ENCODE peak calls at places on chromosomes 4 and X, in seven cellular contexts. S, W, M, V, I, L and Z are unnamed samples.
A peak's percentile ranks its signal among the peaks of the same experiment; 100 is the strongest.

GRCh38 chr4:8599657-8600056 is 7.1 kb downstream of the CPZ start:
- DNase-seq in I (no peak), S (no peak), L (peak; percentile 17), M (no peak), W (peak; percentile 17), V (peak; percentile 82), Z (no peak)

GRCh38 chr4:184988611-184989010 is 29.7 kb upstream of the HELT start:
- DNase-seq in V (no peak), M (no peak), W (no peak), I (no peak), L (no peak), S (no peak), Z (no peak)

GRCh38 chrX:132710756-132711155 is 221.9 kb upstream of the MBNL3 start:
- DNase-seq in L (no peak), S (no peak), I (no peak), M (no peak), W (no peak), V (no peak), Z (no peak)

GRCh38 chr4:56958111-56958517 is 19.3 kb downstream of the NOA1 start:
- DNase-seq in V (peak; percentile 100), S (no peak), I (no peak), M (peak; percentile 66), L (peak; percentile 90), W (peak; percentile 13), Z (peak; percentile 86)

GRCh38 chr4:8725845-8726244 is 133.3 kb downstream of the CPZ start:
- DNase-seq in S (no peak), I (no peak), L (no peak), W (no peak), M (no peak), V (no peak), Z (no peak)

GRCh38 chr4:134308910-134309309 is 107.3 kb upstream of the PABPC4L start:
- DNase-seq in M (no peak), V (no peak), I (no peak), S (no peak), L (no peak), W (no peak), Z (no peak)

GRCh38 chr4:158128540-158128939 is 44.3 kb downstream of the GASK1B start:
- DNase-seq in L (no peak), S (no peak), V (no peak), I (no peak), W (no peak), M (no peak), Z (no peak)

GRCh38 chr4:25749150-25749794 is 93.6 kb downstream of the SLC34A2 start:
- DNase-seq in I (no peak), S (no peak), M (no peak), W (no peak), L (no peak), V (no peak), Z (no peak)

GRCh38 chr4:77994194-77994721 is 62.9 kb upstream of the FRAS1 start:
- DNase-seq in S (peak; percentile 62), V (peak; percentile 56), W (peak; percentile 57), I (peak; percentile 57), L (peak; percentile 39), M (no peak), Z (no peak)

GRCh38 chr4:7781361-7781760 is 158.3 kb downstream of the AFAP1 start:
- DNase-seq in S (peak; percentile 37), I (peak; percentile 64), W (no peak), V (peak; percentile 71), L (peak; percentile 20), M (no peak), Z (no peak)

GRCh38 chr4:139300431-139301142 is 718 bp upstream of the NAA15 start:
- DNase-seq in M (peak; percentile 55), I (peak; percentile 37), V (peak; percentile 72), S (no peak), L (peak; percentile 40), W (peak; percentile 25), Z (peak; percentile 52)

GRCh38 chr4:186719925-186720694 is 3.5 kb downstream of the FAT1 start:
- DNase-seq in S (peak; percentile 48), M (peak; percentile 38), L (no peak), W (peak; percentile 81), V (no peak), I (peak; percentile 33), Z (no peak)

GRCh38 chrX:50579955-50580354 is 109.3 kb upstream of the DGKK start:
- DNase-seq in W (peak; percentile 66), S (peak; percentile 39), L (peak; percentile 11), M (peak; percentile 60), I (peak; percentile 24), V (peak; percentile 57), Z (peak; percentile 77)

GRCh38 chrX:100695991-100696390 is 35.9 kb downstream of the SYTL4 start:
- DNase-seq in M (peak; percentile 39), V (peak; percentile 43), S (no peak), I (no peak), W (peak; percentile 4), L (no peak), Z (no peak)

GRCh38 chr4:78337216-78337615 is 214.4 kb upstream of the ANXA3 start:
- DNase-seq in M (no peak), V (no peak), W (no peak), S (no peak), I (no peak), L (no peak), Z (no peak)

GRCh38 chr4:172601195-172601594 is 567.4 kb upstream of the GALNT7 start:
- DNase-seq in S (no peak), V (no peak), I (no peak), W (no peak), L (no peak), M (peak; percentile 85), Z (no peak)

GRCh38 chr4:36064147-36064546 is 180.2 kb downstream of the ARAP2 start:
- DNase-seq in V (no peak), M (no peak), S (no peak), W (no peak), I (no peak), L (no peak), Z (no peak)

GRCh38 chr4:27524224-27524623 is 663.6 kb downstream of the STIM2 start:
- DNase-seq in V (no peak), M (peak; percentile 7), S (no peak), L (no peak), I (no peak), W (no peak), Z (no peak)

GRCh38 chr4:101621120-101621519 is 169.4 kb upstream of the BANK1 start:
- DNase-seq in V (peak; percentile 19), M (no peak), S (no peak), I (no peak), L (peak; percentile 13), W (no peak), Z (no peak)

GRCh38 chr4:151014521-151015457 is at the start of gene LRBA:
- DNase-seq in S (peak; percentile 69), L (peak; percentile 6), V (peak; percentile 21), W (peak; percentile 74), I (peak; percentile 44), M (peak; percentile 93), Z (peak; percentile 89)

GRCh38 chr4:105191621-105192210 is 45.0 kb downstream of the TET2 start:
- DNase-seq in M (no peak), W (no peak), V (peak; percentile 72), L (peak; percentile 34), S (no peak), I (no peak), Z (no peak)

GRCh38 chrX:107736781-107737531 is 38.6 kb downstream of the TSC22D3 start:
- DNase-seq in W (peak; percentile 17), I (no peak), S (no peak), M (peak; percentile 88), L (no peak), V (no peak), Z (peak; percentile 87)

GRCh38 chr4:8820178-8821102 is 51.2 kb downstream of the HMX1 start:
- DNase-seq in V (no peak), W (no peak), L (no peak), I (no peak), M (no peak), S (no peak), Z (no peak)

GRCh38 chr4:140861359-140862181 is 105.4 kb upstream of the TBC1D9 start:
- DNase-seq in W (peak; percentile 80), S (peak; percentile 67), V (peak; percentile 91), I (peak; percentile 79), L (peak; percentile 52), M (peak; percentile 80), Z (peak; percentile 61)

GRCh38 chr4:122874194-122874593 is 47.6 kb downstream of the FGF2 start:
- DNase-seq in W (peak; percentile 53), M (no peak), V (peak; percentile 90), L (peak; percentile 69), I (no peak), S (no peak), Z (no peak)

GRCh38 chr4:99574530-99575314 is at the start of gene MTTP:
- DNase-seq in M (no peak), L (no peak), W (no peak), V (no peak), I (no peak), S (no peak), Z (no peak)

GRCh38 chr4:56372774-56373173 is 14.5 kb downstream of the AASDH start:
- DNase-seq in V (peak; percentile 57), L (peak; percentile 3), M (no peak), W (no peak), S (no peak), I (no peak), Z (no peak)

GRCh38 chr4:158630893-158631292 is 40.8 kb downstream of the C4orf46 start:
- DNase-seq in S (no peak), M (peak; percentile 5), V (peak; percentile 59), W (no peak), I (no peak), L (no peak), Z (no peak)

GRCh38 chrX:130523460-130524394 is 121.9 kb downstream of the RBMX2 start:
- DNase-seq in S (no peak), W (no peak), L (no peak), M (peak; percentile 45), I (peak; percentile 28), V (no peak), Z (peak; percentile 5)

GRCh38 chr4:15778742-15779231 is 659 bp downstream of the CD38 start:
- DNase-seq in L (no peak), S (peak; percentile 7), M (peak; percentile 14), V (no peak), W (peak; percentile 41), I (no peak), Z (no peak)

GRCh38 chrX:118152721-118153120 is 36.1 kb upstream of the KLHL13 start:
- DNase-seq in S (no peak), W (no peak), M (no peak), L (no peak), V (no peak), I (no peak), Z (no peak)

GRCh38 chr4:149047368-149047767 is 605.2 kb upstream of the NR3C2 start:
- DNase-seq in L (no peak), V (peak; percentile 47), W (no peak), S (no peak), M (no peak), I (no peak), Z (no peak)

GRCh38 chrX:139825618-139826017 is 107.2 kb downstream of the ATP11C start:
- DNase-seq in V (no peak), S (no peak), M (no peak), I (no peak), L (no peak), W (no peak), Z (no peak)

GRCh38 chrX:134026732-134027311 is 41.4 kb upstream of the GPC3 start:
- DNase-seq in S (peak; percentile 52), L (no peak), W (peak; percentile 40), M (peak; percentile 26), I (peak; percentile 16), V (peak; percentile 5), Z (peak; percentile 46)

GRCh38 chr4:147003956-147004580 is 58.4 kb upstream of the TTC29 start:
- DNase-seq in I (no peak), M (no peak), S (no peak), W (no peak), V (no peak), L (no peak), Z (no peak)